ENCODE peak calls at places on chromosomes 2 and 18, in ten cellular contexts. One of them, this sample, is unnamed.

GRCh38 chr2:100610381-100610831 is 47.6 kb downstream of the PDCL3 start:
- DNase-seq in AG08396: peak
- DNase-seq in fibroblast of mammary gland: peak
- DNase-seq in activated CD4-positive, alpha-beta T cell treated with anti-CD3 and anti-CD28 coated beads for 1 hour: peak
- DNase-seq in NCI-H1436: no peak
- DNase-seq in hippocampal formation: peak
- DNase-seq in T-helper 1 cell: peak
- DNase-seq in cardiac fibroblast: peak
- DNase-seq in Right ventricle myocardium inferior: peak
- DNase-seq in HFF-Myc: no peak
- DNase-seq in this sample: peak

GRCh38 chr2:112480540-112481049 is 1.4 kb upstream of the TTL start:
- DNase-seq in T-helper 1 cell: peak
- DNase-seq in activated CD4-positive, alpha-beta T cell treated with anti-CD3 and anti-CD28 coated beads for 1 hour: peak
- DNase-seq in HFF-Myc: no peak
- DNase-seq in Right ventricle myocardium inferior: no peak
- DNase-seq in fibroblast of mammary gland: no peak
- DNase-seq in NCI-H1436: no peak
- DNase-seq in cardiac fibroblast: no peak
- DNase-seq in AG08396: no peak
- DNase-seq in hippocampal formation: no peak
- DNase-seq in this sample: no peak

GRCh38 chr18:52716926-52717325 is 376.9 kb downstream of the DCC start:
- DNase-seq in cardiac fibroblast: peak
- DNase-seq in HFF-Myc: no peak
- DNase-seq in NCI-H1436: no peak
- DNase-seq in fibroblast of mammary gland: peak
- DNase-seq in AG08396: no peak
- DNase-seq in hippocampal formation: peak
- DNase-seq in activated CD4-positive, alpha-beta T cell treated with anti-CD3 and anti-CD28 coated beads for 1 hour: no peak
- DNase-seq in T-helper 1 cell: no peak
- DNase-seq in Right ventricle myocardium inferior: peak
- DNase-seq in this sample: peak

GRCh38 chr18:76380791-76381405 is 114.1 kb downstream of the ZNF516 start:
- DNase-seq in hippocampal formation: no peak
- DNase-seq in Right ventricle myocardium inferior: no peak
- DNase-seq in NCI-H1436: no peak
- DNase-seq in cardiac fibroblast: no peak
- DNase-seq in HFF-Myc: no peak
- DNase-seq in T-helper 1 cell: no peak
- DNase-seq in fibroblast of mammary gland: peak
- DNase-seq in activated CD4-positive, alpha-beta T cell treated with anti-CD3 and anti-CD28 coated beads for 1 hour: no peak
- DNase-seq in AG08396: peak
- DNase-seq in this sample: no peak

GRCh38 chr18:76678248-76678647 is 144.1 kb upstream of the ZNF236 start:
- DNase-seq in activated CD4-positive, alpha-beta T cell treated with anti-CD3 and anti-CD28 coated beads for 1 hour: no peak
- DNase-seq in fibroblast of mammary gland: no peak
- DNase-seq in NCI-H1436: no peak
- DNase-seq in Right ventricle myocardium inferior: no peak
- DNase-seq in AG08396: no peak
- DNase-seq in hippocampal formation: peak
- DNase-seq in cardiac fibroblast: no peak
- DNase-seq in HFF-Myc: no peak
- DNase-seq in T-helper 1 cell: no peak
- DNase-seq in this sample: peak

GRCh38 chr2:236434593-236434992 is 135.0 kb upstream of the ACKR3 start:
- DNase-seq in AG08396: no peak
- DNase-seq in activated CD4-positive, alpha-beta T cell treated with anti-CD3 and anti-CD28 coated beads for 1 hour: no peak
- DNase-seq in Right ventricle myocardium inferior: no peak
- DNase-seq in hippocampal formation: no peak
- DNase-seq in HFF-Myc: no peak
- DNase-seq in fibroblast of mammary gland: no peak
- DNase-seq in NCI-H1436: no peak
- DNase-seq in cardiac fibroblast: no peak
- DNase-seq in T-helper 1 cell: no peak
- DNase-seq in this sample: no peak

GRCh38 chr2:44582363-44583008 is 220.7 kb downstream of the CAMKMT start:
- DNase-seq in HFF-Myc: no peak
- DNase-seq in Right ventricle myocardium inferior: no peak
- DNase-seq in activated CD4-positive, alpha-beta T cell treated with anti-CD3 and anti-CD28 coated beads for 1 hour: no peak
- DNase-seq in NCI-H1436: no peak
- DNase-seq in cardiac fibroblast: peak
- DNase-seq in T-helper 1 cell: no peak
- DNase-seq in hippocampal formation: no peak
- DNase-seq in AG08396: peak
- DNase-seq in fibroblast of mammary gland: peak
- DNase-seq in this sample: no peak

GRCh38 chr2:45361666-45362065 is 249.4 kb downstream of the SRBD1 start:
- DNase-seq in HFF-Myc: no peak
- DNase-seq in T-helper 1 cell: no peak
- DNase-seq in NCI-H1436: no peak
- DNase-seq in fibroblast of mammary gland: no peak
- DNase-seq in hippocampal formation: no peak
- DNase-seq in activated CD4-positive, alpha-beta T cell treated with anti-CD3 and anti-CD28 coated beads for 1 hour: no peak
- DNase-seq in Right ventricle myocardium inferior: no peak
- DNase-seq in AG08396: no peak
- DNase-seq in cardiac fibroblast: no peak
- DNase-seq in this sample: no peak

GRCh38 chr2:46179037-46179621 is 118.1 kb upstream of the EPAS1 start:
- DNase-seq in fibroblast of mammary gland: peak
- DNase-seq in HFF-Myc: peak
- DNase-seq in Right ventricle myocardium inferior: no peak
- DNase-seq in NCI-H1436: no peak
- DNase-seq in T-helper 1 cell: peak
- DNase-seq in AG08396: peak
- DNase-seq in hippocampal formation: no peak
- DNase-seq in cardiac fibroblast: peak
- DNase-seq in activated CD4-positive, alpha-beta T cell treated with anti-CD3 and anti-CD28 coated beads for 1 hour: peak
- DNase-seq in this sample: no peak

GRCh38 chr2:225295102-225295501 is 104.4 kb upstream of the NYAP2 start:
- DNase-seq in T-helper 1 cell: no peak
- DNase-seq in Right ventricle myocardium inferior: no peak
- DNase-seq in HFF-Myc: no peak
- DNase-seq in hippocampal formation: no peak
- DNase-seq in fibroblast of mammary gland: no peak
- DNase-seq in NCI-H1436: no peak
- DNase-seq in activated CD4-positive, alpha-beta T cell treated with anti-CD3 and anti-CD28 coated beads for 1 hour: no peak
- DNase-seq in AG08396: no peak
- DNase-seq in cardiac fibroblast: no peak
- DNase-seq in this sample: no peak

GRCh38 chr2:31886700-31887099 is 124.1 kb downstream of the MEMO1 start:
- DNase-seq in AG08396: no peak
- DNase-seq in NCI-H1436: no peak
- DNase-seq in cardiac fibroblast: no peak
- DNase-seq in hippocampal formation: no peak
- DNase-seq in Right ventricle myocardium inferior: no peak
- DNase-seq in T-helper 1 cell: no peak
- DNase-seq in HFF-Myc: no peak
- DNase-seq in fibroblast of mammary gland: peak
- DNase-seq in activated CD4-positive, alpha-beta T cell treated with anti-CD3 and anti-CD28 coated beads for 1 hour: no peak
- DNase-seq in this sample: no peak

GRCh38 chr18:67776929-67777328 is 260.4 kb upstream of the DSEL start:
- DNase-seq in T-helper 1 cell: no peak
- DNase-seq in activated CD4-positive, alpha-beta T cell treated with anti-CD3 and anti-CD28 coated beads for 1 hour: no peak
- DNase-seq in hippocampal formation: no peak
- DNase-seq in AG08396: no peak
- DNase-seq in fibroblast of mammary gland: peak
- DNase-seq in HFF-Myc: no peak
- DNase-seq in NCI-H1436: no peak
- DNase-seq in Right ventricle myocardium inferior: no peak
- DNase-seq in cardiac fibroblast: peak
- DNase-seq in this sample: no peak

GRCh38 chr2:8539743-8540551 is 141.9 kb upstream of the ID2 start:
- DNase-seq in hippocampal formation: no peak
- DNase-seq in fibroblast of mammary gland: no peak
- DNase-seq in NCI-H1436: no peak
- DNase-seq in AG08396: no peak
- DNase-seq in HFF-Myc: no peak
- DNase-seq in Right ventricle myocardium inferior: peak
- DNase-seq in activated CD4-positive, alpha-beta T cell treated with anti-CD3 and anti-CD28 coated beads for 1 hour: no peak
- DNase-seq in cardiac fibroblast: no peak
- DNase-seq in T-helper 1 cell: no peak
- DNase-seq in this sample: no peak

This sample was measured in putamen.